ENCODE peak calls at places on chromosome 13, in eight cellular contexts. One of them, this sample, is unnamed.

GRCh38 chr13:90188237-90188636 is 1159.2 kb upstream of the MIR17HG start:
- DNase-seq in foreskin fibroblast: no peak
- DNase-seq in ascending aorta: no peak
- DNase-seq in ovary: no peak
- DNase-seq in B cell: no peak
- DNase-seq in PC-3: no peak
- DNase-seq in IMR-90: no peak
- DNase-seq in neural crest cell: no peak
- DNase-seq in this sample: no peak

GRCh38 chr13:33349314-33349995 is 63.9 kb upstream of the STARD13 start:
- DNase-seq in foreskin fibroblast: no peak
- DNase-seq in B cell: no peak
- DNase-seq in neural crest cell: no peak
- DNase-seq in ascending aorta: peak
- DNase-seq in ovary: peak
- DNase-seq in PC-3: peak
- DNase-seq in IMR-90: no peak
- DNase-seq in this sample: no peak

GRCh38 chr13:91557328-91557727 is 158.9 kb downstream of the GPC5 start:
- DNase-seq in ovary: no peak
- DNase-seq in neural crest cell: no peak
- DNase-seq in ascending aorta: no peak
- DNase-seq in foreskin fibroblast: no peak
- DNase-seq in PC-3: no peak
- DNase-seq in IMR-90: no peak
- DNase-seq in B cell: no peak
- DNase-seq in this sample: no peak

GRCh38 chr13:29707876-29708543 is 112.5 kb upstream of the SLC7A1 start:
- DNase-seq in foreskin fibroblast: peak
- DNase-seq in B cell: no peak
- DNase-seq in IMR-90: peak
- DNase-seq in ovary: no peak
- DNase-seq in PC-3: peak
- DNase-seq in ascending aorta: no peak
- DNase-seq in neural crest cell: no peak
- DNase-seq in this sample: peak

GRCh38 chr13:109678459-109678858 is 107.9 kb downstream of the IRS2 start:
- DNase-seq in PC-3: no peak
- DNase-seq in foreskin fibroblast: no peak
- DNase-seq in ovary: no peak
- DNase-seq in B cell: no peak
- DNase-seq in ascending aorta: no peak
- DNase-seq in neural crest cell: no peak
- DNase-seq in IMR-90: no peak
- DNase-seq in this sample: no peak

GRCh38 chr13:99027260-99027659 is 49.4 kb upstream of the DOCK9 start:
- DNase-seq in foreskin fibroblast: no peak
- DNase-seq in neural crest cell: no peak
- DNase-seq in IMR-90: no peak
- DNase-seq in ovary: no peak
- DNase-seq in B cell: no peak
- DNase-seq in PC-3: no peak
- DNase-seq in ascending aorta: no peak
- DNase-seq in this sample: peak

GRCh38 chr13:99646866-99647592 is 145.8 kb downstream of the TM9SF2 start:
- DNase-seq in IMR-90: no peak
- DNase-seq in PC-3: no peak
- DNase-seq in B cell: no peak
- DNase-seq in ascending aorta: no peak
- DNase-seq in foreskin fibroblast: no peak
- DNase-seq in neural crest cell: no peak
- DNase-seq in ovary: no peak
- DNase-seq in this sample: no peak

GRCh38 chr13:59982631-59983382 is 180.9 kb downstream of the DIAPH3 start:
- DNase-seq in neural crest cell: no peak
- DNase-seq in ovary: no peak
- DNase-seq in PC-3: no peak
- DNase-seq in foreskin fibroblast: no peak
- DNase-seq in IMR-90: peak
- DNase-seq in B cell: no peak
- DNase-seq in ascending aorta: no peak
- DNase-seq in this sample: no peak

GRCh38 chr13:42751693-42752092 is 29.7 kb upstream of the FAM216B start:
- DNase-seq in foreskin fibroblast: no peak
- DNase-seq in B cell: no peak
- DNase-seq in ovary: no peak
- DNase-seq in ascending aorta: no peak
- DNase-seq in PC-3: no peak
- DNase-seq in neural crest cell: no peak
- DNase-seq in IMR-90: no peak
- DNase-seq in this sample: no peak

GRCh38 chr13:81379183-81379582 is 1038.3 kb upstream of the SPRY2 start:
- DNase-seq in neural crest cell: no peak
- DNase-seq in foreskin fibroblast: no peak
- DNase-seq in ovary: no peak
- DNase-seq in ascending aorta: no peak
- DNase-seq in PC-3: no peak
- DNase-seq in IMR-90: no peak
- DNase-seq in B cell: no peak
- DNase-seq in this sample: no peak

GRCh38 chr13:40779796-40780285 is 8.9 kb upstream of the MRPS31 start:
- DNase-seq in IMR-90: no peak
- DNase-seq in ascending aorta: no peak
- DNase-seq in foreskin fibroblast: no peak
- DNase-seq in neural crest cell: no peak
- DNase-seq in ovary: no peak
- DNase-seq in PC-3: peak
- DNase-seq in B cell: no peak
- DNase-seq in this sample: no peak

GRCh38 chr13:54591540-54591939 is 1562.9 kb downstream of the OLFM4 start:
- DNase-seq in ovary: no peak
- DNase-seq in foreskin fibroblast: no peak
- DNase-seq in neural crest cell: no peak
- DNase-seq in IMR-90: no peak
- DNase-seq in B cell: no peak
- DNase-seq in ascending aorta: no peak
- DNase-seq in PC-3: no peak
- DNase-seq in this sample: no peak

GRCh38 chr13:109918179-109918651 is 131.8 kb upstream of the IRS2 start:
- DNase-seq in ovary: no peak
- DNase-seq in PC-3: no peak
- DNase-seq in ascending aorta: peak
- DNase-seq in IMR-90: peak
- DNase-seq in B cell: no peak
- DNase-seq in foreskin fibroblast: peak
- DNase-seq in neural crest cell: no peak
- DNase-seq in this sample: no peak

GRCh38 chr13:50691176-50691681 is 152.3 kb downstream of the DLEU7 start:
- DNase-seq in foreskin fibroblast: no peak
- DNase-seq in IMR-90: no peak
- DNase-seq in B cell: no peak
- DNase-seq in ascending aorta: no peak
- DNase-seq in ovary: no peak
- DNase-seq in neural crest cell: no peak
- DNase-seq in PC-3: no peak
- DNase-seq in this sample: no peak

GRCh38 chr13:60226507-60226906 is 62.8 kb upstream of the DIAPH3 start:
- DNase-seq in foreskin fibroblast: peak
- DNase-seq in IMR-90: peak
- DNase-seq in ascending aorta: no peak
- DNase-seq in neural crest cell: no peak
- DNase-seq in PC-3: peak
- DNase-seq in B cell: no peak
- DNase-seq in ovary: no peak
- DNase-seq in this sample: peak

GRCh38 chr13:79745141-79745540 is 264.2 kb downstream of the NDFIP2 start:
- DNase-seq in ascending aorta: no peak
- DNase-seq in ovary: no peak
- DNase-seq in PC-3: no peak
- DNase-seq in B cell: no peak
- DNase-seq in neural crest cell: no peak
- DNase-seq in IMR-90: no peak
- DNase-seq in foreskin fibroblast: no peak
- DNase-seq in this sample: no peak

GRCh38 chr13:24097064-24097463 is 63.5 kb upstream of the SPATA13 start:
- DNase-seq in PC-3: peak
- DNase-seq in ascending aorta: no peak
- DNase-seq in foreskin fibroblast: peak
- DNase-seq in neural crest cell: no peak
- DNase-seq in IMR-90: peak
- DNase-seq in ovary: no peak
- DNase-seq in B cell: no peak
- DNase-seq in this sample: peak

GRCh38 chr13:48778551-48779088 is 124.9 kb downstream of the CYSLTR2 start:
- DNase-seq in ascending aorta: no peak
- DNase-seq in ovary: no peak
- DNase-seq in foreskin fibroblast: no peak
- DNase-seq in neural crest cell: no peak
- DNase-seq in B cell: no peak
- DNase-seq in PC-3: no peak
- DNase-seq in IMR-90: no peak
- DNase-seq in this sample: no peak

GRCh38 chr13:64083811-64084210 is 2668.2 kb upstream of the PCDH20 start:
- DNase-seq in foreskin fibroblast: no peak
- DNase-seq in B cell: no peak
- DNase-seq in ascending aorta: no peak
- DNase-seq in PC-3: no peak
- DNase-seq in ovary: no peak
- DNase-seq in neural crest cell: no peak
- DNase-seq in IMR-90: no peak
- DNase-seq in this sample: no peak

GRCh38 chr13:44573071-44573470 is 3.1 kb downstream of the TSC22D1 start:
- DNase-seq in neural crest cell: no peak
- DNase-seq in ascending aorta: no peak
- DNase-seq in IMR-90: no peak
- DNase-seq in foreskin fibroblast: no peak
- DNase-seq in ovary: no peak
- DNase-seq in B cell: no peak
- DNase-seq in PC-3: no peak
- DNase-seq in this sample: no peak
- TF ChIP-seq CTCF in neural crest cell: peak
- TF ChIP-seq CTCF in ascending aorta: no peak
- TF ChIP-seq CTCF in IMR-90: no peak
- TF ChIP-seq CTCF in foreskin fibroblast: no peak
- TF ChIP-seq CTCF in ovary: no peak
- TF ChIP-seq CTCF in B cell: no peak
- TF ChIP-seq CTCF in PC-3: no peak
- TF ChIP-seq CTCF in this sample: no peak

DNA sequence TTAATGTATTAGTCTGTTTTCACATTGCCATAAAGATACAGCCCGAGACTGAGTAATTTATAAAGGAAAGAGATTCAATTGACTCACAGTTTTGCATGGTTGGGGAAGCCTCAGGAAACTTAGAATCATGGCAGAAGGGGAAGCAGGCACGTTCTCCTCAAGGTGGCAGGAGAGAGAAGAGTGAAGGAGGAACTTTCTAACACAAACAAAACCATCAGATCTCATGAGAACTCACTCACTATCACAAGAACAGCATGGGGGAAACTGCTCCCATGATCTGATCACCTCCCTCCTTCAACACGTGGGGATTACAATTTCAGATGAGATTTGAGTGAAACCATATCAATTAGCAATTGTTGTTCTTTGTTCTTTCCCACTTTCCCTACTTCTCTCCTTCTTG is 689.0 kb upstream of the SLITRK1 start:
- DNase-seq in ovary: no peak
- DNase-seq in B cell: no peak
- DNase-seq in ascending aorta: no peak
- DNase-seq in foreskin fibroblast: no peak
- DNase-seq in neural crest cell: no peak
- DNase-seq in PC-3: no peak
- DNase-seq in IMR-90: peak
- DNase-seq in this sample: no peak
- TF ChIP-seq CTCF in ovary: no peak
- TF ChIP-seq CTCF in B cell: no peak
- TF ChIP-seq CTCF in ascending aorta: no peak
- TF ChIP-seq CTCF in foreskin fibroblast: no peak
- TF ChIP-seq CTCF in neural crest cell: no peak
- TF ChIP-seq CTCF in PC-3: no peak
- TF ChIP-seq CTCF in IMR-90: no peak
- TF ChIP-seq CTCF in this sample: no peak

GRCh38 chr13:104593251-104593576 is 1527.0 kb upstream of the SLC10A2 start:
- DNase-seq in ovary: no peak
- DNase-seq in B cell: no peak
- DNase-seq in ascending aorta: no peak
- DNase-seq in foreskin fibroblast: no peak
- DNase-seq in neural crest cell: no peak
- DNase-seq in PC-3: no peak
- DNase-seq in IMR-90: no peak
- DNase-seq in this sample: no peak
- TF ChIP-seq CTCF in ovary: no peak
- TF ChIP-seq CTCF in B cell: no peak
- TF ChIP-seq CTCF in ascending aorta: no peak
- TF ChIP-seq CTCF in foreskin fibroblast: no peak
- TF ChIP-seq CTCF in neural crest cell: no peak
- TF ChIP-seq CTCF in PC-3: no peak
- TF ChIP-seq CTCF in IMR-90: no peak
- TF ChIP-seq CTCF in this sample: no peak

DNA sequence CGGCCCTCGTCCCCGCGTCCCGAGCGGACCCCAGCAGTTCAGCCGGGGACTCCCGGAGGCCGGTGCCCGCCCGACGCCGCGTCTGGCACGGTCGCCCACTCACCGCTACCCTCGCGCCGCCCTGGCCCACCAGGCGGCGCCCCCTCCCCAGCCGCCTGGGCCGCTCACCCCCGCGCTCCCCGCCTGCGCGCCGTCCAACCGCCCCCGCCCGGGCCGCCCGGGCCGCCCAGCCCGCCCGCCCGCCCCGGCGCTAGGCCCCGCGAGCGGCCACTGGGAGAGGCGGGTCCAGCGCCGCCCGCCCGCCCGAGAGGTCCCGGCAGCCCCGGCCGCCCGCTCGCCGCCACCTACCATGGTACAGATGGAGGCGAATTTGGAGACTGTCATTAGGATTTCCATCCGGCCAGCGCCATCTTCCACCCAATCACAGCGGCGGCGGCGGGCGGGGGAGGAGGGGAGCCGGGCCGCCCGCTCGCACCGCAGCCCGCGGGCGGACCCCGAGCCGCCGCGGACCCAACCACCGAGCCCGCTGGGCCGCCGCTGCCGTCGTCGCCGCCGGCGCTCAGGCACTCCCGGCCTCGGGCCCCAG is at the start of gene USP12:
- DNase-seq in neural crest cell: peak
- DNase-seq in foreskin fibroblast: no peak
- DNase-seq in ovary: no peak
- DNase-seq in IMR-90: peak
- DNase-seq in ascending aorta: peak
- DNase-seq in PC-3: no peak
- DNase-seq in B cell: peak
- DNase-seq in this sample: peak
- TF ChIP-seq CTCF in neural crest cell: peak
- TF ChIP-seq CTCF in foreskin fibroblast: no peak
- TF ChIP-seq CTCF in ovary: no peak
- TF ChIP-seq CTCF in IMR-90: peak
- TF ChIP-seq CTCF in ascending aorta: no peak
- TF ChIP-seq CTCF in PC-3: no peak
- TF ChIP-seq CTCF in B cell: no peak
- TF ChIP-seq CTCF in this sample: no peak

This sample was measured in activated CD8-positive, alpha-beta T cell treated with anti-CD3 and anti-CD28 coated beads for 36 hours.